ENCODE peak calls at places on chromosome 22, in six cellular contexts. O is amniotic stem cell, F is choroid plexus epithelial cell, G is iPS DF 19.7, A is T1000, K is iris pigment epithelial cell. W is an unnamed sample.
A peak's percentile ranks its signal among the peaks of the same experiment; 100 is the strongest.

GRCh38 chr22:25057013-25057881 is 104.7 kb downstream of the KIAA1671 start:
- DNase-seq in O (no peak), F (peak; percentile 58), G (no peak), A (no peak), K (peak; percentile 20), W (no peak)

GRCh38 chr22:28345304-28345703 is 334.3 kb downstream of the TTC28 start:
- DNase-seq in O (no peak), F (no peak), G (no peak), A (no peak), K (no peak), W (no peak)

GRCh38 chr22:43326342-43326825 is 16.8 kb downstream of the SCUBE1 start:
- DNase-seq in O (no peak), F (no peak), G (no peak), A (no peak), K (no peak), W (no peak)

GRCh38 chr22:45441158-45441557 is 27.7 kb downstream of the RIBC2 start:
- DNase-seq in O (peak; percentile 24), F (peak; percentile 81), G (peak; percentile 40), A (no peak), K (peak; percentile 62), W (peak; percentile 68)

GRCh38 chr22:19011075-19011474 is 75.0 kb upstream of the PRODH start:
- DNase-seq in O (no peak), F (no peak), G (no peak), A (no peak), K (no peak), W (no peak)

GRCh38 chr22:20436309-20437252 is 1.0 kb downstream of the SCARF2 start:
- DNase-seq in O (no peak), F (peak; percentile 42), G (no peak), A (no peak), K (peak; percentile 43), W (peak; percentile 30)

GRCh38 chr22:48849963-48850657 is 977.6 kb downstream of the BRD1 start:
- DNase-seq in O (no peak), F (no peak), G (no peak), A (no peak), K (no peak), W (no peak)

GRCh38 chr22:46761539-46762237 is 762 bp upstream of the TBC1D22A start:
- DNase-seq in O (no peak), F (no peak), G (no peak), A (no peak), K (no peak), W (peak; percentile 9)

GRCh38 chr22:46770726-46771125 is 8.3 kb downstream of the TBC1D22A start:
- DNase-seq in O (no peak), F (no peak), G (no peak), A (no peak), K (no peak), W (no peak)

GRCh38 chr22:49353185-49353584 is 474.5 kb downstream of the BRD1 start:
- DNase-seq in O (no peak), F (no peak), G (no peak), A (no peak), K (no peak), W (no peak)

GRCh38 chr22:19597399-19597735 is 73.2 kb upstream of the CLDN5 start:
- DNase-seq in O (no peak), F (no peak), G (no peak), A (no peak), K (peak; percentile 13), W (no peak)

GRCh38 chr22:42615092-42615859 is 593 bp upstream of the POLDIP3 start:
- DNase-seq in O (peak; percentile 90), F (peak; percentile 99), G (peak; percentile 98), A (peak; percentile 93), K (peak; percentile 99), W (peak; percentile 100)

GRCh38 chr22:32764330-32765116 is 37.0 kb upstream of the TIMP3 start:
- DNase-seq in O (no peak), F (peak; percentile 96), G (no peak), A (no peak), K (peak; percentile 95), W (peak; percentile 96)

GRCh38 chr22:46064966-46065666 is 85.2 kb upstream of the PPARA start:
- DNase-seq in O (no peak), F (no peak), G (no peak), A (no peak), K (no peak), W (no peak)

GRCh38 chr22:44341431-44342346 is 28.9 kb upstream of the SHISAL1 start:
- DNase-seq in O (no peak), F (peak; percentile 43), G (no peak), A (no peak), K (peak; percentile 21), W (peak; percentile 69)

GRCh38 chr22:35609761-35610160 is 7.4 kb downstream of the MB start:
- DNase-seq in O (no peak), F (no peak), G (no peak), A (no peak), K (no peak), W (no peak)